ENCODE peak calls at places on chromosomes 16 and 17, in nine cellular contexts. X is esophagus squamous epithelium, K is IMR-90, N is heart left ventricle, H is body of pancreas, C is prostate gland, A is vagina, B is A549, R is uterus. L is an unnamed sample.

GRCh38 chr16:61362583-61362982 is 673.7 kb downstream of the CDH8 start:
- DNase-seq in K (no peak), N (no peak), A (no peak), R (no peak), H (no peak), B (no peak), C (no peak), X (no peak), L (no peak)

GRCh38 chr17:27559996-27560481 is 70.9 kb upstream of the LGALS9 start:
- DNase-seq in A (no peak), X (no peak), H (peak), N (peak), B (no peak), R (peak), C (no peak), K (peak), L (no peak)

GRCh38 chr17:80750263-80750662 is 205.6 kb downstream of the RPTOR start:
- DNase-seq in A (peak), N (no peak), R (no peak), B (no peak), K (no peak), C (no peak), X (no peak), H (no peak), L (no peak)

GRCh38 chr16:48158296-48158695 is 2.5 kb upstream of the ABCC12 start:
- DNase-seq in X (no peak), A (no peak), N (no peak), B (peak), K (peak), H (no peak), C (no peak), R (no peak), L (peak)

GRCh38 chr16:1537763-1538289 is 4.4 kb downstream of the TMEM204 start:
- DNase-seq in H (no peak), R (no peak), X (no peak), C (no peak), B (no peak), A (no peak), K (no peak), N (peak), L (no peak)

GRCh38 chr17:66964083-66964771 is at the start of gene CACNG4:
- DNase-seq in R (no peak), A (no peak), C (no peak), K (no peak), N (peak), H (no peak), X (no peak), B (no peak), L (no peak)

GRCh38 chr16:56938664-56939513 is 6.9 kb downstream of the HERPUD1 start:
- DNase-seq in X (no peak), A (no peak), H (no peak), K (no peak), N (no peak), C (no peak), R (no peak), B (no peak), L (no peak)

GRCh38 chr16:76946879-76947278 is 244.1 kb upstream of the MON1B start:
- DNase-seq in C (peak), N (no peak), H (peak), X (no peak), B (peak), R (no peak), K (peak), A (no peak), L (no peak)

GRCh38 chr16:11474617-11475291 is 112.0 kb downstream of the LITAF start:
- DNase-seq in H (no peak), A (no peak), X (no peak), K (no peak), C (no peak), R (no peak), N (no peak), B (no peak), L (no peak)

GRCh38 chr16:3755249-3755648 is 37.9 kb upstream of the TRAP1 start:
- DNase-seq in N (no peak), C (no peak), B (no peak), A (no peak), X (no peak), K (no peak), H (no peak), R (no peak), L (no peak)

GRCh38 chr16:79599256-79599836 is 1.2 kb downstream of the MAF start:
- DNase-seq in X (no peak), R (peak), K (no peak), C (peak), H (peak), B (peak), N (peak), A (no peak), L (no peak)

GRCh38 chr17:80424261-80424660 is 9.3 kb downstream of the ENDOV start:
- DNase-seq in C (no peak), K (no peak), N (no peak), A (no peak), R (no peak), H (no peak), B (no peak), X (no peak), L (no peak)

GRCh38 chr16:67063008-67063407 is 34.1 kb downstream of the CBFB start:
- DNase-seq in X (no peak), A (no peak), R (no peak), K (no peak), B (no peak), H (no peak), C (no peak), N (no peak), L (no peak)

GRCh38 chr17:35146214-35146833 is 1.3 kb upstream of the UNC45B start:
- DNase-seq in H (no peak), C (no peak), B (no peak), A (no peak), N (no peak), R (no peak), K (no peak), X (no peak), L (no peak)

GRCh38 chr17:35142467-35142796 is 329 bp upstream of the NLE1 start:
- DNase-seq in N (no peak), B (no peak), R (no peak), K (no peak), A (no peak), X (no peak), C (no peak), H (no peak), L (no peak)

GRCh38 chr17:35138218-35138617 is 3.9 kb downstream of the NLE1 start:
- DNase-seq in B (no peak), K (no peak), R (no peak), A (no peak), X (no peak), N (no peak), C (no peak), H (no peak), L (no peak)

GRCh38 chr17:35144840-35145239 is 2.7 kb upstream of the NLE1 start:
- DNase-seq in A (no peak), C (no peak), K (no peak), X (no peak), B (no peak), H (no peak), N (no peak), R (no peak), L (no peak)

GRCh38 chr17:35141681-35142466 is at the start of gene NLE1:
- DNase-seq in R (peak), C (peak), X (no peak), N (peak), B (peak), A (no peak), H (peak), K (peak), L (peak)
- TF ChIP-seq POLR2A in R (no peak), C (no peak), X (no peak), N (peak), B (peak), A (no peak), H (peak), K (peak), L (peak)

GRCh38 chr17:83051423-83052240 is 27.8 kb upstream of the METRNL start:
- DNase-seq in H (peak), C (peak), B (peak), N (peak), A (peak), X (peak), R (peak), K (peak), L (peak)
- TF ChIP-seq POLR2A in H (peak), C (peak), B (peak), N (peak), A (no peak), X (peak), R (peak), K (peak), L (peak)

GRCh38 chr16:25111403-25112166 is at the start of gene LCMT1:
- DNase-seq in K (peak), X (peak), B (peak), C (peak), N (peak), R (peak), H (peak), A (peak), L (peak)
- TF ChIP-seq POLR2A in K (peak), X (peak), B (peak), C (peak), N (peak), R (peak), H (peak), A (no peak), L (peak)

DNA sequence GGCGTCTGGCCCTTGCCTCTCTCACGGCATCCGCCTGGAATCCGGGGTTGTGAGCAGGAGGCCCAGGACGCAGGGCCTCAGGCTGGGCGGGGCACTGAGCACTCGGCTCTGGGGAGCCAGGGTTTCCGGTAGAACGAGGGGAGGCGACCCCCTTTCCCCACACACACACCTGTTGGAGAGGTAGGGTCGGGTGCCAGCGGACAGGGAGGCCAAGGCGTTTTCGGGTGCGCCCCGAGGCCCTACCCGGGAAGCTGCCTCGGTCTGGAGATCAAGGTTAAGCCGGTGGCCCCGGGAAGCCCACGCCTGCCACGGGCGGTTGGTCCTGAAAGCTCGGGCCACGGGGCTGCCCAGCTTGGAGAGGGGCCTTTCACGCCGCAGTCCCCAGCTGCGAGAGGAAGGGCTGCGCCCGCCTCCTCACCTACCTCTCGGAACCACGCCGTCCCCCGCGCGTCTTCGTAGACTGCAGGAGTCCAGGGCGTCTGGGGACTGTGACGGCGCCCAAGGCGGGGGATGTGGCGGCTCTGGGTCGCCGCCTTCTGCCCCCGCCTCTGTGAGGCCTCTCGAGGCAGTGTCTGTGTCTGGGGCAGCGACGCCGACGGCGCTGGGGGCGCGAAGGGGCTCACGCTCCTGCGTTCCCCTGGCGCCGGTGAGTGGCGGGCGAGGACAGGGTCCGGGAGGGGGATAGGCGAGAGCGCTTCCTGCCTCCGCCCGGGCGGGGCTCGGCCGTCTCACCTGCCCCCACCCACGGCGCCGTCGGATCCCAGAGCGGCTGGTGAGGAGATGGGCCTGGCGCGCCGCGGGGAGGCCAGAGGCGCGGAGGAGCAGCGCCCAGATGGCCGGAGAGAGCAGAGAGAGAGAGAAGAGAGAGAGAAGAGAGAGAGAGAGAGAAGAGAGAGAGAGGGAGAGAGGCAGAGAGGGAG is 20.3 kb upstream of the HOXB9 start:
- DNase-seq in C (no peak), H (no peak), R (no peak), B (peak), A (no peak), X (no peak), K (no peak), N (no peak), L (no peak)
- TF ChIP-seq POLR2A in C (no peak), H (no peak), R (no peak), B (peak), A (no peak), X (no peak), K (no peak), N (no peak), L (no peak)